ENCODE peak calls at places on chromosomes 5 and 9, in eight cellular contexts. I is colonic mucosa, E is fibroblast of lung, D is body of pancreas, C is ovary, H is uterus, Y is astrocyte of the spinal cord, Z is GM06990. T is an unnamed sample.

GRCh38 chr9:112655633-112656032 is 62.3 kb downstream of the INIP start:
- DNase-seq in C (no peak), Y (no peak), I (no peak), Z (no peak), E (no peak), H (no peak), D (peak; percentile 9), T (no peak)

GRCh38 chr5:13814293-13814692 is 130.2 kb downstream of the DNAH5 start:
- DNase-seq in E (peak; percentile 6), Y (peak; percentile 5), H (no peak), Z (no peak), I (no peak), C (no peak), D (no peak), T (no peak)

GRCh38 chr9:136058801-136059302 is 36.2 kb downstream of the NACC2 start:
- DNase-seq in H (no peak), C (no peak), E (no peak), Y (no peak), Z (no peak), D (no peak), I (no peak), T (peak; percentile 24)

GRCh38 chr9:38689678-38690077 is 30.3 kb downstream of the FAM240B start:
- DNase-seq in Z (no peak), I (no peak), H (peak; percentile 22), Y (peak; percentile 62), E (peak; percentile 37), D (no peak), C (peak; percentile 30), T (no peak)

GRCh38 chr5:32027093-32027716 is 146.9 kb downstream of the GOLPH3 start:
- DNase-seq in E (peak; percentile 64), D (no peak), Z (no peak), C (no peak), I (no peak), H (no peak), Y (no peak), T (no peak)

GRCh38 chr5:113081091-113081490 is 104.5 kb downstream of the DCP2 start:
- DNase-seq in C (no peak), Y (no peak), Z (no peak), E (no peak), I (no peak), D (no peak), H (no peak), T (no peak)

GRCh38 chr5:163619951-163620350 is 114.5 kb downstream of the MAT2B start:
- DNase-seq in Z (no peak), H (no peak), C (no peak), I (no peak), Y (no peak), D (no peak), E (no peak), T (no peak)

GRCh38 chr5:180803181-180804128 is 849 bp upstream of the MGAT1 start:
- DNase-seq in C (peak; percentile 62), Y (peak; percentile 43), E (no peak), I (peak; percentile 75), Z (peak; percentile 91), H (peak; percentile 45), D (peak; percentile 84), T (peak; percentile 89)

GRCh38 chr9:88378317-88378716 is 9.9 kb upstream of the SPIN1 start:
- DNase-seq in Y (peak; percentile 15), E (no peak), Z (no peak), D (no peak), H (no peak), C (no peak), I (no peak), T (no peak)

GRCh38 chr5:52674815-52675545 is 112.7 kb upstream of the ITGA1 start:
- DNase-seq in I (no peak), H (no peak), C (no peak), Z (no peak), D (no peak), E (peak; percentile 50), Y (peak; percentile 72), T (no peak)

GRCh38 chr5:121171834-121172233 is 679.8 kb upstream of the FTMT start:
- DNase-seq in Z (no peak), C (no peak), I (no peak), H (no peak), Y (no peak), E (peak; percentile 2), D (no peak), T (no peak)

DNA sequence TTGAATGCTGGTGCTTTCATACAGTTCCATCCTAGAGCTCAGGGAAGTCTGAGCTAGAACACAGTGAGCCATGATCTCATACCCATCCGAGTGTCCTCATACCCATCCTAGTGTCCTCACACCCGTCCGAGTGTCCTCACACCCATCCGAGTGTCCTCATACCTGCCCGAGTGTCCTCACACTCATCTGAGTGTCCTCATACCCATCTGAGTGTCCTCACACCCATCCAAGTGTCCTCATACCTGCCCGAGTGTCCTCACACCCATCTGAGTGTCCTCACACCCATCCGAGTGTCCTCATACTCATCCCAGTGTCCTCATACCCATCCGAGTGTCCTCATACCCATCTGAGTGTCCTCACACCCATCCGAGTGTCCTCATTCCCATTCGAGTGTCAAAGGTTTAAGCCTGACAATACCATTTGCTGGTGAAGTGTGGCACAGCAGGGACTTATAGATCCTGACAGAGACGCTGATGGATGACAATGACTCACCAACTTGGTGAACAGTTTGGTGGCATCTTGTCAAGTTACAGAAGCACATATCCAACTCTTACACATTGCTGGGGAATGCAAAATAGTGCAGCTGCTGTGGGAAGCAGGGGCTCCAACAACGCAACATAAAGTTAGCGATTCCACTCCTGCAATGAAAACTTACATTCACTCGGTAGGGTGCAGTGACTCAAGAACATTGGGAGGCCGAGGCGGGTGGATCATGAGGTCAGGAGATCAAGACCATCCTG is 77.0 kb upstream of the COL5A1 start:
- DNase-seq in Z (no peak), H (no peak), D (no peak), C (peak; percentile 1), Y (peak; percentile 97), E (peak; percentile 97), I (peak; percentile 11), T (no peak)
- TF ChIP-seq CTCF in Z (no peak), H (no peak), D (no peak), C (no peak), Y (no peak), E (no peak), I (no peak), T (no peak)

GRCh38 chr5:65102501-65102825 is 333.7 kb downstream of the CWC27 start:
- DNase-seq in I (no peak), D (no peak), Y (peak; percentile 26), C (no peak), Z (no peak), H (no peak), E (no peak), T (peak; percentile 31)

GRCh38 chr5:65103674-65104035 is 334.9 kb downstream of the CWC27 start:
- DNase-seq in C (peak; percentile 28), Y (no peak), D (no peak), Z (no peak), E (no peak), I (no peak), H (peak; percentile 18), T (no peak)

GRCh38 chr5:65104831-65105230 is 336.1 kb downstream of the CWC27 start:
- DNase-seq in Y (no peak), Z (no peak), C (no peak), I (no peak), D (no peak), H (no peak), E (no peak), T (no peak)

GRCh38 chr5:65101706-65102105 is 333.0 kb downstream of the CWC27 start:
- DNase-seq in H (no peak), D (no peak), C (no peak), E (no peak), Y (no peak), Z (no peak), I (no peak), T (no peak)

DNA sequence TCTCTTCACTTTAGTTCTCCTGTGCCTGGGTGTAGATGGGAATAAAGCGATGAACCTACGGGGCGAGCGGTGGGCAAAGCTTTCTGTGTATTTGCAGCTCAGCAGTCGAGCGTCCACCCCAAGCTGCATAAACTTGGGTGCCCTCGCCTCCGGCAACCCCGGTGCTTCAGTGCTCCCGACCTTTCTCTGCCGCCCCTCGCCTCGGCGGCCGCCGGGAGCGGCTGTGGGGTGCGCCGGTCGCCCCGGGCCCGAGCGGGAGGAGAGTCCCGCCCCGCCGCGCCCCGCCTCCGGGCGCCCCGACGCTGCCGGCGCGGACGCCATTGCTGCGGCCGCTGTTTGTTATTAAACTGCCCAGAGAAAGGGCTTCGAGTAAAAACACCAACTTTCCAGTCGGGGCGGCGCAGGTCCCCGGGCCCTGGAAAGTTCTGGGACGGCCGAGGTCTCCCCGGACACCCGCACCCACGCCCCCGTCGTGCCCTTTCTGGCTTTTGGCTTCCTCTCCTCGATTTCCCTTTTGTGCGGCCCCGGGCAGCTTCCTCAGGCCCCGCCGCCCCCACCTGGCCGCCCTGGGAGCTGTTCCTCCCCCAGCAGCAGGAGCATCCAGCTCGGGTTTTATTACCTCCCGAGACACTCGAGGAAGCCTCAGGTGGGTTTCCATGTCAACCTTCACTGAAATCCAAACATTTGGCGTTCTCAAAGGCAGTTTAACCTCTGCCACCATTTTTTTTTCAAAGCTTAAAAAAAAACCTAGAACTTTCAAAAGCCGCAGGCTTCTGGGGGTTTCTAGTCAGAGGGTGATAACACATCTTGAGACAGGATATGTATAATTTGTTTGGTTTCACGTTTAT is 334.3 kb downstream of the CWC27 start:
- DNase-seq in E (peak; percentile 75), H (peak; percentile 67), C (peak; percentile 64), Y (peak; percentile 74), Z (peak; percentile 75), I (peak; percentile 57), D (peak; percentile 72), T (peak; percentile 82)
- TF ChIP-seq CTCF in E (no peak), H (peak; percentile 59), C (peak; percentile 24), Y (peak; percentile 23), Z (peak; percentile 52), I (no peak), D (no peak), T (peak; percentile 11)

DNA sequence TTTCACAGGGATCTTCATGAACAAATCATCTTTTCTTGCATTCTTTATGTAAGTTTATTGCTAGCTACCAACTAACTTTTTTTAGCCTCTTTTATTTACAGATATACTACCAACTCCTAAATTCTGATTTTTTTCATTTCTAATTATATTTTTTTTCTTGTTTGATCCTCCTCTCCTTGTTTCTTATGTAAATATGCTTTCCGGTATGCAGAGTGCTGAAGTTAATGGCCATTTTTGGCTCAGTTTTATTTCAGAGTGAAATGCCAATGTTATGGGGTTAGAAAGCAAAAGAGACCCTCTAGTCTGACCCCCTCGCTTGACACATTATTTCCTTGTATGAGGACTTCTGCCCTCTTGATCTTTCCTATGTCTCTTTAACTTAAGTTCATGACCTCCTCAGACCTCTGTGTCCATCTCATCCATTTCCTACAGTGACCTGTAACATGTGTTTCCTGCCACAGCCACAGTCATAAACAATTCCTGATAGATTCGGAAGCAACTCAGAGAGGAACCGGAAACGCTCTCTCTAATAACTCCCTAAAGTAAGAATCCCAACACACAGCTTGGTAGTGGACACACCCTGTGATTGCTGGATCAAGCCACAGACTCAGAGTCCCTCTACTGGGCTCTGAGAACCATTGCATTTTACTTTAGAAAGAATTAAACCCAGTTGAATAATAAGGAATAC is 42.9 kb upstream of the AFAP1L1 start:
- DNase-seq in Z (no peak), H (peak; percentile 68), D (peak; percentile 59), I (peak; percentile 31), Y (peak; percentile 88), E (peak; percentile 85), C (no peak), T (no peak)
- TF ChIP-seq CTCF in Z (no peak), H (peak; percentile 80), D (peak; percentile 65), I (peak; percentile 71), Y (peak; percentile 78), E (peak; percentile 86), C (peak; percentile 42), T (no peak)

DNA sequence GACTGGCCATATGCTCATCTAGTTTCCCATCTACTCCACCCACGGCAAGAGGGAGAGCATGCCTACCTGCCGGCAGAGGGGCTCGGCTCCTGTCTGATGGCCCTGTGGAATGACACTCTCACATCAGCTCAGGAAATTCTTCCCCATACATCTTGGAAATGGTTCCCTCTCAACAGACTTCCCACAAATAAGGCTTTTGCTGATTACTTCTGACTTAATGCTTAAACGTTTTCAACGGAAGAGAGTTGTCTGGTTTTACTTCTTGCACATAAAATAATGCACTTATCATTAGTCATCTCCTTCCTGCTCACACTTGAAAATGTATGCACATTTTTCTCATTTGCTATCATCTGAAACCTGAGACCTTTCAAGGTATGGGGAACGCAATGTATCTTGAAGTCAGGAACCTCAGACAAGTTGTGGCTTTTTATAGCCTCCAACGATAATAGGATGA is 129.5 kb downstream of the TTLL11 start:
- DNase-seq in I (no peak), Z (no peak), E (peak; percentile 81), C (no peak), Y (peak; percentile 80), D (no peak), H (no peak), T (no peak)
- TF ChIP-seq CTCF in I (no peak), Z (no peak), E (no peak), C (no peak), Y (no peak), D (no peak), H (no peak), T (no peak)

T was measured in GM13976.